ENCODE peak calls at places on chromosomes 5 and 9, in eight cellular contexts. Y, K, D, F, V, B, I and L are unnamed samples.

GRCh38 chr9:107488400-107489143 is 997 bp downstream of the KLF4 start:
- DNase-seq in D (no peak), I (peak; percentile 81), Y (peak; percentile 69), K (peak; percentile 46), B (peak; percentile 56), F (no peak), V (peak; percentile 28), L (peak; percentile 43)

GRCh38 chr5:176821441-176821840 is 11.1 kb downstream of the UNC5A start:
- DNase-seq in V (no peak), K (no peak), B (no peak), I (no peak), F (no peak), Y (no peak), D (no peak), L (no peak)

GRCh38 chr5:158590936-158591863 is 508.5 kb downstream of the EBF1 start:
- DNase-seq in F (no peak), V (peak; percentile 34), D (peak; percentile 83), B (no peak), Y (peak; percentile 45), K (peak; percentile 45), I (no peak), L (peak; percentile 62)

GRCh38 chr9:133141833-133142594 is 21.0 kb upstream of the RALGDS start:
- DNase-seq in K (no peak), Y (peak; percentile 67), I (peak; percentile 47), B (peak; percentile 88), F (no peak), V (no peak), D (no peak), L (no peak)

GRCh38 chr9:136218673-136219072 is 13.7 kb upstream of the LHX3 start:
- DNase-seq in D (no peak), V (no peak), F (no peak), K (no peak), I (no peak), Y (no peak), B (no peak), L (no peak)

GRCh38 chr5:149002053-149002452 is 60.8 kb downstream of the SH3TC2 start:
- DNase-seq in D (peak; percentile 94), Y (peak; percentile 19), I (no peak), V (peak; percentile 99), K (no peak), F (peak; percentile 98), B (no peak), L (peak; percentile 94)

GRCh38 chr5:86879086-86879485 is 261.3 kb downstream of the COX7C start:
- DNase-seq in Y (no peak), D (no peak), V (no peak), F (no peak), K (no peak), I (no peak), B (no peak), L (no peak)

GRCh38 chr9:99778308-99778707 is 43.4 kb upstream of the NR4A3 start:
- DNase-seq in F (peak; percentile 76), B (no peak), K (no peak), D (peak; percentile 42), I (no peak), V (peak; percentile 88), Y (no peak), L (peak; percentile 70)

GRCh38 chr9:68706579-68707201 is 1.6 kb downstream of the PIP5K1B start:
- DNase-seq in F (no peak), B (no peak), I (no peak), V (no peak), Y (no peak), D (no peak), K (no peak), L (no peak)

GRCh38 chr9:126365780-126366179 is 39.2 kb downstream of the MVB12B start:
- DNase-seq in F (no peak), I (no peak), V (no peak), K (no peak), Y (no peak), D (no peak), B (no peak), L (no peak)
- TF ChIP-seq CTCF in F (no peak), I (no peak), V (no peak), K (no peak), Y (no peak), D (no peak), B (no peak), L (no peak)

GRCh38 chr5:80689627-80690026 is 34.8 kb upstream of the DHFR start:
- DNase-seq in I (no peak), K (no peak), V (no peak), D (no peak), Y (no peak), B (no peak), F (no peak), L (no peak)

GRCh38 chr5:80688648-80689420 is 34.1 kb upstream of the DHFR start:
- DNase-seq in Y (no peak), B (no peak), I (no peak), V (no peak), F (no peak), D (no peak), K (no peak), L (no peak)

DNA sequence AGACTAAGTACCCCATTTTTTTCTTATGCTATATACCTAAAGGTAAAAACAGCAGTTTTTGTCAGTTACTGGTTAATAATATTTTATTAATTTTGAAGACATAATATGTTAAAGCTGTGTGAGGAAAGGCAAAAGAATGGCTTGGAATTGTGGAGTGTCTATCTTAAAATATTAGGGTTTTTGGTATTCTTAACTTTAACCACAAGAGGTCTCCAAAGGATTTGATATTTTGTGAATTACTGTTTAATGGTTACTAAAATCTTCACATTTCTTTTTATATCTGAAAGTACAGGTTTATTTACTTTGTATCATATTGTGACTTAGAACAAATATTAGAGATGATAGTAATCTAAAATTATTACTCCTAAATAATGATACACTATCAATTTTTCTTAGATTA is 32.0 kb upstream of the DHFR start:
- DNase-seq in B (no peak), V (peak; percentile 45), I (no peak), F (peak; percentile 10), Y (no peak), K (no peak), D (peak; percentile 1), L (peak; percentile 25)
- TF ChIP-seq CTCF in B (no peak), V (no peak), I (peak; percentile 49), F (peak; percentile 82), Y (peak; percentile 51), K (no peak), D (peak; percentile 35), L (peak; percentile 29)

GRCh38 chr5:126846344-126846743 is 69.4 kb downstream of the LMNB1 start:
- DNase-seq in I (no peak), K (no peak), F (peak; percentile 52), V (peak; percentile 35), D (no peak), Y (no peak), B (no peak), L (peak; percentile 17)
- TF ChIP-seq CTCF in I (no peak), K (no peak), F (peak; percentile 72), V (no peak), D (peak; percentile 20), Y (peak; percentile 30), B (no peak), L (no peak)

GRCh38 chr9:7258688-7259396 is 501.1 kb downstream of the KDM4C start:
- DNase-seq in K (no peak), V (no peak), I (no peak), Y (no peak), B (no peak), D (no peak), F (no peak), L (no peak)

DNA sequence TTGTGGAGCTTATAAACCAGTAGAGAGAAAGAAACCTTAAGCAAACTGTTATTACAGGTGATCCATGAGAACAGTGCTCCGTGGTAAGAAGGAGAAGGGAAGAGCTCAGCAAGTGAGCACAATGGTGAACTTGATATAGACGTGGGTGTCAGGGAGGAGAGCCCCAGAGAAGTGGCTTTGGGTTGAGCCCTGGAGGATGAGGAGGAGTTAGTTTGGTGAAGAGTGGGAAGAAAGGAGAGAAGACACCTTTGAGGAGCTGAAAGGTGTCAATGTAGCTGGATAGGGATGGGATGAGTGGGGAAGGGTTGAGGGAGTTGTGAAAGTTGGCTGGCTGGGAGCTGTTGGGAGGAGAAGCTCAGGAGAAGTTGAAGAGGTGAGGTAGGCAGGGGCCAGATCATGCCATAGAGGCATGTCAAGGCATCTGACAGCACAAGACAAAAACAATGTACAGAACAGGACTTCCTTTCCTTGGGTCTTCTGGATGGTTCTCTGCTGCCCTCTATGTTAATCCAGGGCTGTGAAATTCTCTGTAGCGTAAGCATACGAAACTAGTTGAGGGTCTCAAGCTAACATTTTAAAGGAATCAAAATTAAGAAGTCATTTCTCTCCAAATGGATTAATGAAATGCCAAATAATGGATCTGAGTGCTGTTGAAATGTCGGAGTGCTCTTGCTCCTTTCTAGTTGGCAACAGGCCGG is 501.9 kb downstream of the KDM4C start:
- DNase-seq in V (no peak), D (no peak), I (no peak), K (no peak), F (no peak), B (no peak), Y (no peak), L (peak; percentile 8)
- TF ChIP-seq CTCF in V (peak; percentile 13), D (no peak), I (no peak), K (no peak), F (peak; percentile 17), B (no peak), Y (peak; percentile 14), L (no peak)

GRCh38 chr5:61251874-61252642 is 80.0 kb upstream of the ZSWIM6 start:
- DNase-seq in K (no peak), Y (no peak), D (no peak), B (no peak), F (no peak), I (no peak), V (no peak), L (no peak)
- TF ChIP-seq CTCF in K (no peak), Y (no peak), D (no peak), B (no peak), F (no peak), I (no peak), V (no peak), L (no peak)

GRCh38 chr5:161149078-161149477 is 297.1 kb upstream of the ATP10B start:
- DNase-seq in I (no peak), B (no peak), F (no peak), Y (no peak), K (no peak), V (no peak), D (no peak), L (no peak)

GRCh38 chr5:161152415-161152814 is 300.4 kb upstream of the ATP10B start:
- DNase-seq in B (no peak), F (no peak), D (no peak), K (no peak), Y (no peak), I (no peak), V (no peak), L (no peak)

GRCh38 chr5:161155451-161155850 is 303.4 kb upstream of the ATP10B start:
- DNase-seq in F (no peak), D (no peak), V (no peak), K (no peak), Y (no peak), B (no peak), I (no peak), L (peak; percentile 26)

GRCh38 chr5:161150589-161150988 is 298.6 kb upstream of the ATP10B start:
- DNase-seq in K (no peak), V (no peak), Y (no peak), F (no peak), B (no peak), I (no peak), D (no peak), L (no peak)
- TF ChIP-seq CTCF in K (no peak), V (no peak), Y (no peak), F (no peak), B (no peak), I (no peak), D (no peak), L (no peak)

GRCh38 chr9:38068616-38068865 is 486 bp downstream of the SHB start:
- DNase-seq in I (peak; percentile 62), B (peak; percentile 46), Y (no peak), V (peak; percentile 71), F (no peak), D (no peak), K (no peak), L (peak; percentile 55)
- TF ChIP-seq CTCF in I (peak; percentile 46), B (no peak), Y (peak; percentile 69), V (peak; percentile 62), F (no peak), D (peak; percentile 53), K (no peak), L (peak; percentile 43)